ENCODE peak calls at places on chromosomes 4 and X, in five cellular contexts. H is WTC11, L is A549, P is H1, K is endothelial cell of umbilical vein. V is an unnamed sample.

GRCh38 chr4:161320377-161320776 is 843.4 kb downstream of the FSTL5 start:
- DNase-seq in H (peak), L (peak), P (no peak), K (peak), V (peak)

GRCh38 chr4:1579834-1580686 is 104.1 kb downstream of the FAM53A start:
- DNase-seq in H (peak), L (peak), P (peak), K (peak), V (peak)

GRCh38 chrX:39759526-39760224 is 338.1 kb downstream of the BCOR start:
- DNase-seq in H (peak), L (peak), P (no peak), K (peak), V (no peak)

GRCh38 chr4:137768196-137768595 is 235.9 kb upstream of the PCDH18 start:
- DNase-seq in H (no peak), L (no peak), P (no peak), K (peak), V (no peak)

GRCh38 chr4:13584481-13584880 is 40.2 kb upstream of the NKX3-2 start:
- DNase-seq in H (no peak), L (no peak), P (no peak), K (peak), V (no peak)

GRCh38 chrX:28988246-28988645 is 401.0 kb downstream of the IL1RAPL1 start:
- DNase-seq in H (no peak), L (no peak), P (no peak), K (no peak), V (no peak)

GRCh38 chrX:136636121-136636520 is 11.8 kb upstream of the CD40LG start:
- DNase-seq in H (peak), L (no peak), P (peak), K (no peak), V (no peak)

GRCh38 chr4:3724319-3725231 is 41.6 kb upstream of the ADRA2C start:
- DNase-seq in H (no peak), L (no peak), P (peak), K (no peak), V (no peak)

GRCh38 chr4:3681191-3681590 is 85.0 kb upstream of the ADRA2C start:
- DNase-seq in H (no peak), L (no peak), P (no peak), K (no peak), V (no peak)

GRCh38 chr4:183596056-183596757 is 62.8 kb downstream of the RWDD4 start:
- DNase-seq in H (no peak), L (no peak), P (no peak), K (no peak), V (no peak)

GRCh38 chrX:42090395-42090794 is 167.0 kb upstream of the CASK start:
- DNase-seq in H (no peak), L (no peak), P (no peak), K (no peak), V (no peak)

GRCh38 chr4:133390198-133390855 is 241.2 kb downstream of the PCDH10 start:
- DNase-seq in H (no peak), L (no peak), P (no peak), K (no peak), V (no peak)

GRCh38 chrX:135505356-135505755 is 15.1 kb upstream of the INTS6L start:
- DNase-seq in H (no peak), L (no peak), P (no peak), K (no peak), V (no peak)

GRCh38 chrX:84161641-84162040 is 26.4 kb downstream of the RPS6KA6 start:
- DNase-seq in H (no peak), L (no peak), P (no peak), K (no peak), V (no peak)

GRCh38 chrX:10156199-10157031 is at the start of gene CLCN4:
- DNase-seq in H (peak), L (peak), P (peak), K (peak), V (peak)

GRCh38 chr4:8696369-8697127 is 104.0 kb downstream of the CPZ start:
- DNase-seq in H (no peak), L (no peak), P (peak), K (no peak), V (no peak)

GRCh38 chrX:110004210-110004609 is 1.3 kb downstream of the TMEM164 start:
- DNase-seq in H (peak), L (no peak), P (no peak), K (no peak), V (peak)

GRCh38 chr4:138035781-138036258 is 206.3 kb downstream of the SLC7A11 start:
- DNase-seq in H (no peak), L (peak), P (no peak), K (peak), V (peak)

GRCh38 chr4:120973207-120973606 is 50.7 kb upstream of the PRDM5 start:
- DNase-seq in H (no peak), L (no peak), P (no peak), K (no peak), V (no peak)

DNA sequence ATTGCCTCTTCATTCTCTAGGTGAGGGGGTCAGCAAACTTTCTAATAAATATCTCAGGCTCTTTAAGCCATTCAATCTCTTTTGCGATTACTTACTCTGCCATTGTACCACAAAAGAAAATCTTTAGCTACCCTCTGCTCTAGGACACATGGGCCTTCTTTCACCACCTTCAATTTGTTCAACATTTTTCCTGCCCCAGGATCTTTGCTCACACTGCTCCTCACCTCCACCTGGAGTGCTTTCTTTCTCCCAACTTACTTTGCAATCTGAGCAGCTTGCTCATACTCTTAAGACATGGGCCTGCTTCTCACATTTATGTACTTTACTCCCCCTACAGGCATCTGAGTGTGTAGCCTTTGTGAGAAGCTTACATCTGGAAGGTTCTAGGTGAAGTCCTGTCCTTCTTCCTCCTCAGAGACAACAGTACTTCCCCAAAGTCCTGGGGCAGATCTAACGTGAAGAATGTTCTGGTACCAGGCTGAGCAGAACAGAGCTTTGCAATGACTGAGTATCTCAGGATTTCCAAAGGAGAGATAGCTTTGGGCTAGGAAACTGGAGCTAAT is 55.0 kb upstream of the PRDM5 start:
- DNase-seq in H (peak), L (peak), P (no peak), K (peak), V (peak)
- TF ChIP-seq JUN in H (no peak), L (no peak), P (no peak), K (no peak), V (no peak)

DNA sequence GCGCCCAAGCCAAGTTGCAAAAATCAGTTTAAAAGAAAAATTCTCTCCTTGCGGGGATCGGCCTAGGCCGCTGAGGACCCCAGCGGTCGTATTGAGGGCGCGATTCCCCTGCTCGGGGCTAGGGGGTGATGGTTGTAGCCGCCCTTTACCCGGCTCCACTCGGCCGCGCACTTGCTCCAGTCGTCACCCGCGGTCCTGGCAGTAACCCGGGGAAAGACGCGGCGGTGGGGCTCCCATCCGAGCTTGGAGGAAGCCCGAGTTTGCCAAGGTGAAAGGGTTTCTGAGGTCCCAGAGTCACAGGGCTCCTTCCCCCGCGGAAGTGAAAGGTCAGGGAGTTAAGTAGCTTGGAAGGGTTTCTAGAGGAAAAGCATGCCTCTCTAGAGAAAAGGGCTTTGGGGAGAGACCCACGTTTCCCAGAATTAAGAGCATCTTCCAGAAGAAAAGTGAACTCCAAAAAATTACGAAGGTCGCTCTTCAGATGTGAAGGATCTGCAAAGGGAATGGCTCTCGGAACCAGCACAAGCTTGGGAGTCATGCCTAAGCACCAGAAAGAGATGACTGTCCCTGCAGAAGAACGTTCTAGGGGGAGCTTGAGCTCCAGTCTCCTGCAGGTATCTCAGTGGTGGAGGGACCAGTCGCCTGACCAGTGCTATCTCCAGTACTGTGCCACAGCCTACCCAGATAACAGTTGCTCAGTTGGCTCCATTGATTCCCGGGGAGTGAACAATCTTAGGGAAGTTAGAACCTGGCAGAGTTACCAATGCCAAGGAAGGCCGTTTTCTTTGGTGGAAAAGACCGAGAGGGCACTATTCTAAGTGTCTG is 873 bp downstream of the LAP3 start:
- DNase-seq in H (peak), L (peak), P (no peak), K (no peak), V (no peak)
- TF ChIP-seq JUN in H (no peak), L (no peak), P (no peak), K (no peak), V (no peak)

DNA sequence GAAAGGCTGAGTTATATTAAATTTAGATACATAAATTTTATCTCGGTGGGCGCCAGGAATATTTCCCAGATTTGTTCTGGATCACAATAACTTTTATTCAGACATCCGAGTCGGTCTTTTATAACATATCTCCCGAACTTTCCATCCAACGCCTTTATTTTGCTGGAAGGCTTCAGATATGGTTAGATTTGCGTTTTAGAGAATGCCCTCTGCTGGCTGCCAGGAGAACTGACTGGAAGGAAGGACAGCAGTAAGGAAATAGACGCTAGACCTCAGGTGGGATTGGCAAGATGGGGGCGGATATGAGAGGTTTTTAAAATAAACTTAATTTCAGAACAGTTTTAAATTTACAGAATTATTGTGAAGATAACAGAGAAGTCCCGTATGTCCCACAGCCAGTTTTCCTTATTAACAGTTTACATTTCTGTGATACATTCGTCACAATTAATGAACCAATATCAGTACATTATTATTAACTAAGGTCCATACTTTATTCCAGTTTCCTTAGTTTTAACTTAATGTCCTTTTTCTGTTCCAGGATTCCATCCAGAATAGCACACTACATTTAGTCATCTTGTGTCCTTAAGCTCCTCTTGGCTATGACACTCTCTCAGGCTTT is 4.6 kb upstream of the KANTR start:
- DNase-seq in H (peak), L (peak), P (no peak), K (peak), V (no peak)
- TF ChIP-seq JUN in H (no peak), L (no peak), P (no peak), K (no peak), V (no peak)

GRCh38 chrX:21745756-21746155 is 12.2 kb downstream of the SMPX start:
- DNase-seq in H (peak), L (peak), P (no peak), K (peak), V (no peak)
- TF ChIP-seq JUN in H (no peak), L (no peak), P (no peak), K (no peak), V (no peak)

GRCh38 chr4:31235961-31236360 is 515.8 kb downstream of the PCDH7 start:
- DNase-seq in H (no peak), L (no peak), P (no peak), K (no peak), V (no peak)

GRCh38 chr4:31234494-31234893 is 514.3 kb downstream of the PCDH7 start:
- DNase-seq in H (peak), L (no peak), P (no peak), K (no peak), V (no peak)

GRCh38 chr4:31239886-31240285 is 519.7 kb downstream of the PCDH7 start:
- DNase-seq in H (no peak), L (no peak), P (no peak), K (peak), V (no peak)

GRCh38 chr4:31236635-31237173 is 516.5 kb downstream of the PCDH7 start:
- DNase-seq in H (no peak), L (no peak), P (no peak), K (no peak), V (no peak)

GRCh38 chr4:31237242-31237641 is 517.1 kb downstream of the PCDH7 start:
- DNase-seq in H (no peak), L (no peak), P (no peak), K (no peak), V (no peak)
- TF ChIP-seq JUN in H (no peak), L (no peak), P (no peak), K (no peak), V (no peak)

GRCh38 chrX:13120017-13120416 is 75.6 kb upstream of the FAM9C start:
- DNase-seq in H (no peak), L (no peak), P (no peak), K (peak), V (peak)
- TF ChIP-seq JUN in H (no peak), L (no peak), P (no peak), K (no peak), V (no peak)

DNA sequence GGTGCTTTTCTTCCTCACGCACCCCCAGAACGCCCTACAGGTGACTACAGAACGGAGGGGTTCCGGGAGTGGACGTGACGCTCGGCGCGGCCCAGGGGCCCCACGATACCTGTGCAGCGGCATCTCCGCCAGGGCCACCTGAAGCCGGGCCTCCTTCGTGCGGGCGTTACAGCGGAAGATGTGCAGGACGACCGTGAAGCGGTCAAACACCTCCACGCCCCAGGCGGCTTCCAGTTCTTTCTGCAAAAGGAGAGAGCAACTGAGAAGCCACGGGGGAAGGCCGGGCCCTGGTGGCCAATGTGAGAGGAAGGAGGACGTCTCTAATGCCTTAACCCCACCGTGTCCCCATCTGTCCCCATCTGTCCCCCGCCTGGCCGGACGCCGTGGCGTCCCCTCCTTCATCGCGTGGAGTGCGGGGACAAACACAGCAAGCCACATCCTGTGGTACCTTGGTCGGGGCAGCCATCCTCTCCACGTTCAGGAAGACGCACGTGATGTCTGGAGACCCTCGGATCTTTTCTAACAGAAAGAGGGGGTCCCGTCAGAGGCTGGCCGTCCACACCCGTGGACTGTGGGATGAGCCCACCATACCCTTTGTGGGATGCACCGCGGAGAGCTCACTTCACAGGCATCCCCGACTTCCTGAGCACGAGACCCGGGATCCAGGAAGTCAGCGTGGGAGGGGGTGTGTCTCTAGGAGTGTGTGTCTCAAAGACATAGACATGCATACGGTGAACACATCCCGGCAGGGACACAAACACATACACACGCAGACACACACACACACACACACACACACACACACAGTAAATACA is 3.6 kb downstream of the GTPBP6 start:
- DNase-seq in H (no peak), L (no peak), P (no peak), K (peak), V (no peak)
- TF ChIP-seq JUN in H (no peak), L (no peak), P (no peak), K (no peak), V (no peak)

DNA sequence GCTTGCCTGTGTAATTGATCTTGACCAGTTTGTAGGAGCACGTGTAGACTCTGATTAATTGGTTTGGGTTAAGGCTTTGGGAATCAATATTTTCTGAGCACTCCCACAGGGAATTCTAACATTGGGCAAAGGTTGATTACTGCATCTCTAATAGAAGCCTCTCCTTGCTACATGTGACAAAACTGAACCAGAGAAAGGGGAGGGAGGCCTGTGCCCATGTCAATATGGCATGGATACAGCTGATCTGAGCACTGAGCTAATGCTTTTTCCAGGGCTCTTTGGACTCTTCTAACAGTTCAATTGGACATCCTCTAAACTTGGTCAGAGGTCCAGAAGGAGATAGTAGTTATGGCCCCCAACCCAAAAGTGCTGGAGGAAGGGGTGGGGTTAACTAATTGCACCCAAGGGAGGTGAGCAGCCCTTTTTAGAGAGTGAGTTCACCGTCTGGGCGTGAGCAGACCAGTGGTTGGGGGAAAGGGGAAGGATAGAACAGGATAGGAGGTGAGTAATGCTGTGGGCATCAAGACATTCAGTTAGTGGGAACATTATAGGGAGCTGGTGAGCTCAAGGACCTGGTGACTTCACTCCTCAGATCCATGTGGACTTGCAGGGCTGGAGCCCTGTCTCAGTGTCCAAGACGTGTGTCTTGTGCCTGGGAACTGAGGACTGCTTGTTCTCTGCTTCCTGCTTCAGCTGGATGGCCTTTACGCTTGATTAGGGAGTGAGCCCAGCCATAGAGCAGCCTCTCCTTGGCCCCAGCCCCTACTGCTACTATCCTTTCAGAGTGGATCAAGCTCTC is 22.8 kb downstream of the MSN start:
- DNase-seq in H (no peak), L (no peak), P (no peak), K (no peak), V (no peak)
- TF ChIP-seq JUN in H (no peak), L (no peak), P (no peak), K (no peak), V (no peak)

DNA sequence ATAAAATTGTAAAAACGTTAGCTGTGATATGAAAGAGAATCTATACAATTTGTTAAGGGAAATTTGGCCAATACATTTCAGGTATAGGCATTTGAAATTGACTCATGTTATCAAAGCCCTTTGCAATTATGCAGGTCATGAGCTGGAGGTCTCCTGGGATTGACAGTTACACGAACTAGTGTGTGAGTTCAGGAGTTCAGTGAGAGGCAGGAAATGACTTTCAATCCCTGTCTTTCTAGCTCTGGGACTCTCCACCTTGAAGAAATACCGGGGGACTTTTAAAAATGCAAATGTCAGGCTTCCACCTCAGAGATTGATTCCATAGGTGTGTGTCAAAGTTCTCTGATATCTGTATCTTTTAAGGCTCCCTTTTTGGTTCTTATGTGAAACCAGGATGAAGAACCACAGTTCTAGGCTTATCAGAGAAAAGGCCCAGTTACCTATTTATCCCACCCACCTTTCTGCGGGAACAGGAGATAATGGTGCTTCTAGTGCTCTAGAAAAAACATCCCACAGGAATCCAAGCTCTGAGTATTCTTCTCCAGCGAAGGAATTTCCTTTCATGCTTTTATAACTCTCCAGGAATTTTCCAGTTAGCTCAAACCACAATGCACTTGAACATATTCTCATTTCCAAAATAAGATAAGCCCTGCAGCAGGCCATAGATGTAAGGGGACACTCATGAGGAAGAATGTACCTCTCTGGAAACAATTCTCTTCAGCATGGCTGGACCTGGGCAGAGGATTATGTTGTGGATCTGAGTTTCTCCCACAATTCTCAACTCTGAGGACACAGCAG is 501.0 kb downstream of the IDS start:
- DNase-seq in H (no peak), L (no peak), P (no peak), K (no peak), V (no peak)
- TF ChIP-seq JUN in H (no peak), L (no peak), P (no peak), K (no peak), V (no peak)

V was measured in HepG2.